ENCODE peak calls at places on chromosomes 1 and 21, in seven cellular contexts. One of them, this sample, is unnamed.

GRCh38 chr1:34924759-34925555 is 4.5 kb downstream of the DLGAP3 start:
- DNase-seq in gastrocnemius medialis: no peak
- DNase-seq in ascending aorta: no peak
- DNase-seq in psoas muscle: peak
- DNase-seq in H1: peak
- DNase-seq in endodermal cell: peak
- DNase-seq in heart right ventricle: peak
- DNase-seq in this sample: peak

GRCh38 chr21:45417256-45417950 is 12.4 kb downstream of the COL18A1 start:
- DNase-seq in endodermal cell: peak
- DNase-seq in ascending aorta: no peak
- DNase-seq in H1: no peak
- DNase-seq in heart right ventricle: no peak
- DNase-seq in psoas muscle: peak
- DNase-seq in gastrocnemius medialis: no peak
- DNase-seq in this sample: no peak

GRCh38 chr21:44615881-44616590 is 4.2 kb downstream of the KRTAP10-8 start:
- DNase-seq in gastrocnemius medialis: no peak
- DNase-seq in heart right ventricle: no peak
- DNase-seq in H1: peak
- DNase-seq in endodermal cell: no peak
- DNase-seq in ascending aorta: no peak
- DNase-seq in psoas muscle: no peak
- DNase-seq in this sample: no peak

GRCh38 chr1:212958175-212958574 is 7.8 kb downstream of the VASH2 start:
- DNase-seq in gastrocnemius medialis: no peak
- DNase-seq in ascending aorta: no peak
- DNase-seq in psoas muscle: no peak
- DNase-seq in endodermal cell: no peak
- DNase-seq in heart right ventricle: no peak
- DNase-seq in H1: no peak
- DNase-seq in this sample: no peak

GRCh38 chr1:179953974-179954493 is 576 bp upstream of the CEP350 start:
- DNase-seq in ascending aorta: no peak
- DNase-seq in H1: peak
- DNase-seq in psoas muscle: no peak
- DNase-seq in gastrocnemius medialis: peak
- DNase-seq in heart right ventricle: no peak
- DNase-seq in endodermal cell: no peak
- DNase-seq in this sample: peak

GRCh38 chr1:242189591-242189990 is 190.7 kb upstream of the MAP1LC3C start:
- DNase-seq in heart right ventricle: no peak
- DNase-seq in ascending aorta: no peak
- DNase-seq in endodermal cell: peak
- DNase-seq in H1: no peak
- DNase-seq in gastrocnemius medialis: no peak
- DNase-seq in psoas muscle: no peak
- DNase-seq in this sample: no peak

GRCh38 chr1:8937701-8938100 is 8.0 kb upstream of the CA6 start:
- DNase-seq in heart right ventricle: no peak
- DNase-seq in psoas muscle: no peak
- DNase-seq in H1: no peak
- DNase-seq in ascending aorta: no peak
- DNase-seq in endodermal cell: no peak
- DNase-seq in gastrocnemius medialis: no peak
- DNase-seq in this sample: no peak

GRCh38 chr1:212515329-212515760 is 82.6 kb downstream of the NENF start:
- DNase-seq in psoas muscle: no peak
- DNase-seq in H1: no peak
- DNase-seq in gastrocnemius medialis: no peak
- DNase-seq in endodermal cell: peak
- DNase-seq in ascending aorta: no peak
- DNase-seq in heart right ventricle: no peak
- DNase-seq in this sample: no peak

GRCh38 chr1:64001038-64001437 is 202.4 kb upstream of the UBE2U start:
- DNase-seq in heart right ventricle: no peak
- DNase-seq in gastrocnemius medialis: no peak
- DNase-seq in psoas muscle: no peak
- DNase-seq in endodermal cell: no peak
- DNase-seq in H1: no peak
- DNase-seq in ascending aorta: no peak
- DNase-seq in this sample: no peak

GRCh38 chr21:46457801-46458314 is 833 bp upstream of the DIP2A start:
- DNase-seq in psoas muscle: peak
- DNase-seq in heart right ventricle: peak
- DNase-seq in gastrocnemius medialis: peak
- DNase-seq in ascending aorta: no peak
- DNase-seq in H1: no peak
- DNase-seq in endodermal cell: no peak
- DNase-seq in this sample: peak

GRCh38 chr1:232457607-232458006 is 172.3 kb downstream of the SIPA1L2 start:
- DNase-seq in ascending aorta: no peak
- DNase-seq in H1: no peak
- DNase-seq in endodermal cell: no peak
- DNase-seq in psoas muscle: no peak
- DNase-seq in gastrocnemius medialis: no peak
- DNase-seq in heart right ventricle: no peak
- DNase-seq in this sample: no peak

GRCh38 chr1:154803203-154803920 is 66.7 kb downstream of the KCNN3 start:
- DNase-seq in H1: no peak
- DNase-seq in ascending aorta: no peak
- DNase-seq in gastrocnemius medialis: no peak
- DNase-seq in psoas muscle: no peak
- DNase-seq in heart right ventricle: no peak
- DNase-seq in endodermal cell: no peak
- DNase-seq in this sample: no peak

GRCh38 chr1:90162216-90162615 is 167.3 kb downstream of the ZNF326 start:
- DNase-seq in heart right ventricle: no peak
- DNase-seq in psoas muscle: no peak
- DNase-seq in gastrocnemius medialis: no peak
- DNase-seq in ascending aorta: no peak
- DNase-seq in H1: no peak
- DNase-seq in endodermal cell: no peak
- DNase-seq in this sample: no peak

GRCh38 chr1:188129856-188130838 is 1301.4 kb downstream of the PLA2G4A start:
- DNase-seq in gastrocnemius medialis: no peak
- DNase-seq in psoas muscle: no peak
- DNase-seq in H1: no peak
- DNase-seq in heart right ventricle: no peak
- DNase-seq in ascending aorta: no peak
- DNase-seq in endodermal cell: no peak
- DNase-seq in this sample: no peak

GRCh38 chr1:165829888-165830287 is 2.5 kb downstream of the UCK2 start:
- DNase-seq in H1: no peak
- DNase-seq in ascending aorta: no peak
- DNase-seq in psoas muscle: no peak
- DNase-seq in endodermal cell: no peak
- DNase-seq in gastrocnemius medialis: no peak
- DNase-seq in heart right ventricle: no peak
- DNase-seq in this sample: no peak
- H3K27ac ChIP-seq in H1: no peak
- H3K27ac ChIP-seq in ascending aorta: no peak
- H3K27ac ChIP-seq in psoas muscle: peak
- H3K27ac ChIP-seq in endodermal cell: no peak
- H3K27ac ChIP-seq in gastrocnemius medialis: peak
- H3K27ac ChIP-seq in heart right ventricle: no peak
- H3K27ac ChIP-seq in this sample: peak

DNA sequence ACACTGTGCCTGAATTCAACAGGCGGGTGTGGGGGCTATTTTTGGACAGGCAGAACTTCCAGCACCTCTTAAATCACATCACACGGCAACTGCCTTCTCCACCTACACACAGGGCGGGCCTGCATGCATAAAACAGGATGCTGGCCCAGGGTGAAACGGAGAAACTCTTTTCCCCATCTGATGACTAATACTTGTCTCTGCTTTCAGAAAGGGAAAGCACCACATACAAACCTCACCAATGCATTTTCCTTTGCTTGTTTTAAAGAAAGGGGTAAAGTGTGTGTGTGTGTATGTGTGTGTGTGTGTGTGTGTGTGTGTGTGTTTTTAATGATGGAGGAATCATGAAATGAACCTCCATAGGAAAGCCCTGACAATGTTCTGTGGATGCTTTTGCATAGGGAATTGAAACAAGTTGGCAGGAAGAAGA is 48.5 kb downstream of the SPAG17 start:
- DNase-seq in ascending aorta: no peak
- DNase-seq in endodermal cell: no peak
- DNase-seq in psoas muscle: no peak
- DNase-seq in heart right ventricle: no peak
- DNase-seq in H1: no peak
- DNase-seq in gastrocnemius medialis: no peak
- DNase-seq in this sample: no peak
- H3K4me3 ChIP-seq in ascending aorta: no peak
- H3K4me3 ChIP-seq in endodermal cell: no peak
- H3K4me3 ChIP-seq in psoas muscle: no peak
- H3K4me3 ChIP-seq in heart right ventricle: no peak
- H3K4me3 ChIP-seq in H1: no peak
- H3K4me3 ChIP-seq in gastrocnemius medialis: no peak
- H3K4me3 ChIP-seq in this sample: no peak

DNA sequence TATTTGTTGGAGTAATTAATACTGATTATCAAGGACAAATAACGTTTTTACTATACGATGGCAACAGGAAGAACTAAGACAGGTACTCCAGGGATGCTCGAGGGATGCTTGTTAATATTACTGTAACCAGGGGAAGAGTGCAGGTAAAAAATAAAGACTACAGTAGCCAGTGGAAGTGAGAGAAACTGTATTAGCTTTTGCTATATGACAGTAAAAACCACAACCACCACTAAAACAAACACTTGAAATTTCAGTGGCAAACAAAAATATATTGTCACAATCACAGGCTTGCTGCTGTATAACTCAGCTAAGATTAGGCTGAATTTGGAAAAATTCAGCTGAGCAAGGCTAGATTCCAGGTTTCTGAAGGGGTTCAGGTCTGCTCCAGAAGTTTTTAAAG is 812.6 kb upstream of the ADGRL4 start:
- DNase-seq in heart right ventricle: no peak
- DNase-seq in ascending aorta: no peak
- DNase-seq in gastrocnemius medialis: no peak
- DNase-seq in H1: no peak
- DNase-seq in psoas muscle: no peak
- DNase-seq in endodermal cell: no peak
- DNase-seq in this sample: no peak
- H3K27ac ChIP-seq in heart right ventricle: no peak
- H3K27ac ChIP-seq in ascending aorta: no peak
- H3K27ac ChIP-seq in gastrocnemius medialis: no peak
- H3K27ac ChIP-seq in H1: no peak
- H3K27ac ChIP-seq in psoas muscle: no peak
- H3K27ac ChIP-seq in endodermal cell: no peak
- H3K27ac ChIP-seq in this sample: no peak

DNA sequence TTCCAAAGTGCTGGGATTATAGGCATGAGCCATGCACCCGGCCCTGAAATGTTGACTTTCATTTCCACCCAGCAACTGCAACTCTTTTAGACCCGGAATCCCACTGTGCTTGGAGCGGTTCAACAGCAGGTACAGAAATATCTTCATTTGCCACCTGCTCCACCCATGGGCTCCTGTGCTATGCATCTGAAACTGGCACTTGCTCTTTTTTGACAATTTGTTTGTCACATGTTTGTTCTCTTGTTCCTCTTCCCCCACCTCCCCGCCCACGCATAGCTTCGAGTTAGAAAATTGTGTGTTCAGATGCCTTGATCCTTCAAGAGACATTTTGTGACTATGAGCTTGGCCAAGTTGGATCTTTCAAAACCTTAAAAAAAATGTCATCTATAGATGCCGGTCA is 2.4 kb upstream of the IFNLR1 start:
- DNase-seq in endodermal cell: no peak
- DNase-seq in psoas muscle: no peak
- DNase-seq in H1: no peak
- DNase-seq in gastrocnemius medialis: no peak
- DNase-seq in heart right ventricle: no peak
- DNase-seq in ascending aorta: no peak
- DNase-seq in this sample: peak
- H3K4me3 ChIP-seq in endodermal cell: no peak
- H3K4me3 ChIP-seq in psoas muscle: no peak
- H3K4me3 ChIP-seq in H1: no peak
- H3K4me3 ChIP-seq in gastrocnemius medialis: no peak
- H3K4me3 ChIP-seq in heart right ventricle: no peak
- H3K4me3 ChIP-seq in ascending aorta: no peak
- H3K4me3 ChIP-seq in this sample: no peak

GRCh38 chr1:156496211-156496761 is 4.3 kb downstream of the MEF2D start:
- DNase-seq in psoas muscle: no peak
- DNase-seq in gastrocnemius medialis: no peak
- DNase-seq in H1: no peak
- DNase-seq in endodermal cell: peak
- DNase-seq in ascending aorta: no peak
- DNase-seq in heart right ventricle: no peak
- DNase-seq in this sample: no peak
- H3K27ac ChIP-seq in psoas muscle: peak
- H3K27ac ChIP-seq in gastrocnemius medialis: peak
- H3K27ac ChIP-seq in H1: no peak
- H3K27ac ChIP-seq in endodermal cell: no peak
- H3K27ac ChIP-seq in ascending aorta: peak
- H3K27ac ChIP-seq in heart right ventricle: peak
- H3K27ac ChIP-seq in this sample: no peak

This sample was measured in HL-60.